ENCODE peak calls at places on chromosomes 16 and 17, in nine cellular contexts. One of them, this sample, is unnamed.

GRCh38 chr17:60154616-60155426 is 5.0 kb downstream of the CA4 start:
- DNase-seq in uterus: peak; percentile 33
- DNase-seq in lung: no peak
- DNase-seq in tibial nerve: peak; percentile 29
- DNase-seq in H1: no peak
- DNase-seq in astrocyte: peak; percentile 78
- DNase-seq in psoas muscle: peak; percentile 45
- DNase-seq in lower lobe of right lung: peak; percentile 37
- DNase-seq in body of pancreas: no peak
- DNase-seq in this sample: no peak

GRCh38 chr16:12652924-12653323 is 150.8 kb downstream of the CPPED1 start:
- DNase-seq in lung: no peak
- DNase-seq in astrocyte: no peak
- DNase-seq in H1: no peak
- DNase-seq in psoas muscle: no peak
- DNase-seq in tibial nerve: no peak
- DNase-seq in lower lobe of right lung: no peak
- DNase-seq in uterus: no peak
- DNase-seq in body of pancreas: no peak
- DNase-seq in this sample: no peak

GRCh38 chr16:71929048-71929447 is 33.7 kb downstream of the IST1 start:
- DNase-seq in uterus: no peak
- DNase-seq in psoas muscle: peak; percentile 25
- DNase-seq in astrocyte: peak; percentile 78
- DNase-seq in lower lobe of right lung: no peak
- DNase-seq in tibial nerve: no peak
- DNase-seq in lung: no peak
- DNase-seq in body of pancreas: no peak
- DNase-seq in H1: no peak
- DNase-seq in this sample: no peak

GRCh38 chr17:43917348-43918025 is 10.2 kb upstream of the MPP2 start:
- DNase-seq in body of pancreas: no peak
- DNase-seq in lung: no peak
- DNase-seq in H1: no peak
- DNase-seq in uterus: peak; percentile 35
- DNase-seq in tibial nerve: no peak
- DNase-seq in psoas muscle: peak; percentile 48
- DNase-seq in astrocyte: no peak
- DNase-seq in lower lobe of right lung: peak; percentile 65
- DNase-seq in this sample: no peak

GRCh38 chr16:66510711-66511614 is 39.0 kb downstream of the TK2 start:
- DNase-seq in lower lobe of right lung: no peak
- DNase-seq in astrocyte: no peak
- DNase-seq in H1: no peak
- DNase-seq in body of pancreas: peak; percentile 87
- DNase-seq in lung: peak; percentile 70
- DNase-seq in uterus: no peak
- DNase-seq in tibial nerve: no peak
- DNase-seq in psoas muscle: no peak
- DNase-seq in this sample: no peak

GRCh38 chr17:1643293-1643998 is 2.1 kb downstream of the SCARF1 start:
- DNase-seq in lower lobe of right lung: peak; percentile 89
- DNase-seq in tibial nerve: no peak
- DNase-seq in body of pancreas: peak; percentile 93
- DNase-seq in lung: peak; percentile 76
- DNase-seq in astrocyte: no peak
- DNase-seq in psoas muscle: peak; percentile 49
- DNase-seq in uterus: no peak
- DNase-seq in H1: no peak
- DNase-seq in this sample: no peak

GRCh38 chr16:29984137-29984763 is 10.6 kb downstream of the TAOK2 start:
- DNase-seq in body of pancreas: no peak
- DNase-seq in astrocyte: no peak
- DNase-seq in lung: peak; percentile 57
- DNase-seq in psoas muscle: no peak
- DNase-seq in lower lobe of right lung: peak; percentile 70
- DNase-seq in uterus: no peak
- DNase-seq in tibial nerve: no peak
- DNase-seq in H1: no peak
- DNase-seq in this sample: peak; percentile 26

GRCh38 chr17:60165976-60166375 is 16.2 kb downstream of the CA4 start:
- DNase-seq in lung: no peak
- DNase-seq in uterus: no peak
- DNase-seq in body of pancreas: no peak
- DNase-seq in astrocyte: no peak
- DNase-seq in H1: no peak
- DNase-seq in tibial nerve: no peak
- DNase-seq in psoas muscle: no peak
- DNase-seq in lower lobe of right lung: no peak
- DNase-seq in this sample: no peak

GRCh38 chr17:68762911-68763310 is 161.7 kb upstream of the FAM20A start:
- DNase-seq in tibial nerve: no peak
- DNase-seq in uterus: no peak
- DNase-seq in lung: no peak
- DNase-seq in H1: no peak
- DNase-seq in lower lobe of right lung: no peak
- DNase-seq in body of pancreas: no peak
- DNase-seq in astrocyte: no peak
- DNase-seq in psoas muscle: no peak
- DNase-seq in this sample: no peak

GRCh38 chr17:68763551-68763950 is 162.4 kb upstream of the FAM20A start:
- DNase-seq in psoas muscle: no peak
- DNase-seq in lung: no peak
- DNase-seq in H1: no peak
- DNase-seq in tibial nerve: no peak
- DNase-seq in uterus: no peak
- DNase-seq in astrocyte: peak; percentile 36
- DNase-seq in lower lobe of right lung: no peak
- DNase-seq in body of pancreas: no peak
- DNase-seq in this sample: no peak

GRCh38 chr17:68759002-68759342 is 157.8 kb upstream of the FAM20A start:
- DNase-seq in tibial nerve: no peak
- DNase-seq in lung: no peak
- DNase-seq in astrocyte: no peak
- DNase-seq in H1: no peak
- DNase-seq in uterus: no peak
- DNase-seq in lower lobe of right lung: no peak
- DNase-seq in body of pancreas: no peak
- DNase-seq in psoas muscle: no peak
- DNase-seq in this sample: no peak

GRCh38 chr17:68759343-68760140 is 158.4 kb upstream of the FAM20A start:
- DNase-seq in tibial nerve: peak; percentile 89
- DNase-seq in lower lobe of right lung: peak; percentile 91
- DNase-seq in lung: peak; percentile 87
- DNase-seq in H1: peak; percentile 84
- DNase-seq in psoas muscle: peak; percentile 86
- DNase-seq in astrocyte: peak; percentile 78
- DNase-seq in uterus: peak; percentile 92
- DNase-seq in body of pancreas: peak; percentile 90
- DNase-seq in this sample: peak; percentile 86

DNA sequence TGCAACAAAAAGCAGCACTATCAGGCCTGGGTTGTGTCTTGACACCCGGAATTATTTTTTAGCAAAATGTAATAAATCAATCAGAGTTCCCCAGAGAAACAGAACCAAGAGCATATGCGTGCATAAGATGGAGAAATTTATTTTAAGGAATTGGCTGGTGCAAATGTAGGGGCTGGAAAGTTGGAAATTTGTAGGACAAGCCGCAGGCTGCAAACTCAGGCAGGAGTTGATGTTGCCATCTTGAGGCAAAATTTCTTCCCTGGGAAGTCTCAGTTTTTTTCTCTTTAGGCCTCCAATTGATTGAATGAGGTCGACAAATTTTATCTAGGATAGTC is 158.9 kb upstream of the FAM20A start:
- DNase-seq in uterus: no peak
- DNase-seq in astrocyte: no peak
- DNase-seq in lung: no peak
- DNase-seq in body of pancreas: no peak
- DNase-seq in H1: no peak
- DNase-seq in tibial nerve: no peak
- DNase-seq in psoas muscle: no peak
- DNase-seq in lower lobe of right lung: no peak
- DNase-seq in this sample: no peak
- H3K4me1 ChIP-seq in uterus: peaks cover 5% of the 10 kb centered on the region
- H3K4me1 ChIP-seq in astrocyte: peaks cover 8% of the 10 kb centered on the region
- H3K4me1 ChIP-seq in lung: peaks cover 3% of the 10 kb centered on the region
- H3K4me1 ChIP-seq in body of pancreas: peaks cover 9% of the 10 kb centered on the region
- H3K4me1 ChIP-seq in H1: peaks cover 7% of the 10 kb centered on the region
- H3K4me1 ChIP-seq in tibial nerve: no peaks in the 10 kb centered on the region
- H3K4me1 ChIP-seq in psoas muscle: no peaks in the 10 kb centered on the region
- H3K4me1 ChIP-seq in lower lobe of right lung: peaks cover 9% of the 10 kb centered on the region
- H3K4me1 ChIP-seq in this sample: peaks cover 6% of the 10 kb centered on the region

GRCh38 chr16:30984669-30985400 is at the start of gene HSD3B7:
- DNase-seq in tibial nerve: peak; percentile 91
- DNase-seq in H1: peak; percentile 74
- DNase-seq in astrocyte: peak; percentile 47
- DNase-seq in lung: peak; percentile 92
- DNase-seq in uterus: peak; percentile 92
- DNase-seq in body of pancreas: peak; percentile 91
- DNase-seq in psoas muscle: peak; percentile 92
- DNase-seq in lower lobe of right lung: peak; percentile 92
- DNase-seq in this sample: no peak

GRCh38 chr16:30986129-30986991 is 1.4 kb downstream of the HSD3B7 start:
- DNase-seq in astrocyte: no peak
- DNase-seq in lung: no peak
- DNase-seq in tibial nerve: no peak
- DNase-seq in body of pancreas: no peak
- DNase-seq in H1: no peak
- DNase-seq in psoas muscle: no peak
- DNase-seq in uterus: no peak
- DNase-seq in lower lobe of right lung: no peak
- DNase-seq in this sample: no peak

GRCh38 chr16:30983898-30984610 is 953 bp upstream of the HSD3B7 start:
- DNase-seq in lower lobe of right lung: no peak
- DNase-seq in body of pancreas: no peak
- DNase-seq in uterus: no peak
- DNase-seq in astrocyte: no peak
- DNase-seq in tibial nerve: no peak
- DNase-seq in H1: no peak
- DNase-seq in psoas muscle: no peak
- DNase-seq in lung: no peak
- DNase-seq in this sample: no peak

GRCh38 chr16:30987581-30988190 is 2.7 kb downstream of the HSD3B7 start:
- DNase-seq in H1: no peak
- DNase-seq in body of pancreas: no peak
- DNase-seq in tibial nerve: no peak
- DNase-seq in astrocyte: no peak
- DNase-seq in uterus: no peak
- DNase-seq in lower lobe of right lung: no peak
- DNase-seq in psoas muscle: no peak
- DNase-seq in lung: no peak
- DNase-seq in this sample: no peak

DNA sequence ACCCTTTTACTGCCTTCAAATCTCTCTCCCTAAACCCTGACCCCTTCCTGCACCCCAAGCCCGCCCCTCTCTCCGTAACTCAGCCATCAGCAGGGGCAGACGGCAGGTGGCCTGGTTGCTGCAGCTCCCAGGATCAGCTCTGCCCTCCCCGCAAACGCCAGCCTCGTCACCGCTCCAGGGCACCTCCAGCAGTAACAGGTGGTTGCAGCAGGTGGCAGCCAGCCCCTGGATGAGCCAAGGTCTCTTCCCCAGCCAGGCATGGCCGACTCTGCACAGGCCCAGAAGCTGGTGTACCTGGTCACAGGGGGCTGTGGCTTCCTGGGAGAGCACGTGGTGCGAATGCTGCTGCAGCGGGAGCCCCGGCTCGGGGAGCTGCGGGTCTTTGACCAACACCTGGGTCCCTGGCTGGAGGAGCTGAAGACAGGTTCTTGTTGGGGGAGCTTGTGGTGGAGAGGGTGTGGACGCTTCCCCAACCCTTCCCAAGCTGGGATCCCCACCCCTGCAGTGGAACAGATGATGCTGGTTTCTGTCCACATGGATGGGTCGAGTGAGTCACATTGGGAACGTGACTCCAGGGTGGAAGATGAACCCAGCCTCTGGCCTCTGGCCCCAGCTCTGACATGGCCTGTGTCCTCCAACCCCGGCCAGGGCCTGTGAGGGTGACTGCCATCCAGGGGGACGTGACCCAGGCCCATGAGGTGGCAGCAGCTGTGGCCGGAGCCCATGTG is 558 bp downstream of the HSD3B7 start:
- DNase-seq in lower lobe of right lung: peak; percentile 75
- DNase-seq in astrocyte: no peak
- DNase-seq in lung: peak; percentile 63
- DNase-seq in psoas muscle: peak; percentile 72
- DNase-seq in uterus: peak; percentile 37
- DNase-seq in body of pancreas: peak; percentile 92
- DNase-seq in H1: no peak
- DNase-seq in tibial nerve: no peak
- DNase-seq in this sample: no peak
- TF ChIP-seq CTCF in lower lobe of right lung: no peak
- TF ChIP-seq CTCF in astrocyte: no peak
- TF ChIP-seq CTCF in lung: no peak
- TF ChIP-seq CTCF in psoas muscle: no peak
- TF ChIP-seq CTCF in uterus: peak; percentile 13
- TF ChIP-seq CTCF in body of pancreas: peak; percentile 79
- TF ChIP-seq CTCF in H1: peak; percentile 56
- TF ChIP-seq CTCF in tibial nerve: no peak
- TF ChIP-seq CTCF in this sample: peak; percentile 63

DNA sequence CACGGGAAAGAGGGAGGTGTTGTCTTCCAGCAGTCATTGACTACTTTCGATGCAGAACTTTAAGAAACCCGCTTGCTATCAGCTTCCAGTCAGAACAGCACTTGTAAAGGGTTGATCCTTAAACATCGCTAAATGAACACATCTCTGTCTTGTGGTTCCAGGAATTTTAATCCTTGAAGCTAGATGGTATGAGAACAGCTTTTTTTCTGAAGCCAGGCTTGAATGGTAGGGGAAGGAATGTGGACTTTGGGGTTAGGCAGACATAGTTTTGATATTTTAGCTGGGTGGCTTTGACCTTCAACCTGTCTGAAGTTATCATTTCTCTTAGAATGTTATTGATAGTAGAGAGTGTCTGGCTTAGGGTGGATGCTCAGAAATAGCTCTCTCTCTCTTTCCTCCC is 81.1 kb downstream of the RGS9 start:
- DNase-seq in tibial nerve: no peak
- DNase-seq in lung: no peak
- DNase-seq in uterus: no peak
- DNase-seq in body of pancreas: no peak
- DNase-seq in psoas muscle: no peak
- DNase-seq in H1: no peak
- DNase-seq in lower lobe of right lung: no peak
- DNase-seq in astrocyte: no peak
- DNase-seq in this sample: no peak
- H3K27me3 ChIP-seq in tibial nerve: no peaks in the 10 kb centered on the region
- H3K27me3 ChIP-seq in lung: no peaks in the 10 kb centered on the region
- H3K27me3 ChIP-seq in uterus: no peaks in the 10 kb centered on the region
- H3K27me3 ChIP-seq in body of pancreas: no peaks in the 10 kb centered on the region
- H3K27me3 ChIP-seq in psoas muscle: no peaks in the 10 kb centered on the region
- H3K27me3 ChIP-seq in H1: no peaks in the 10 kb centered on the region
- H3K27me3 ChIP-seq in lower lobe of right lung: no peaks in the 10 kb centered on the region
- H3K27me3 ChIP-seq in astrocyte: peaks cover 36% of the 10 kb centered on the region
- H3K27me3 ChIP-seq in this sample: peaks cover 6% of the 10 kb centered on the region

GRCh38 chr17:55729484-55729883 is 6.8 kb upstream of the TMEM100 start:
- DNase-seq in body of pancreas: no peak
- DNase-seq in tibial nerve: no peak
- DNase-seq in astrocyte: no peak
- DNase-seq in lower lobe of right lung: no peak
- DNase-seq in uterus: no peak
- DNase-seq in H1: no peak
- DNase-seq in lung: no peak
- DNase-seq in psoas muscle: no peak
- DNase-seq in this sample: no peak

GRCh38 chr17:55734128-55734781 is 11.6 kb upstream of the TMEM100 start:
- DNase-seq in lung: no peak
- DNase-seq in lower lobe of right lung: no peak
- DNase-seq in tibial nerve: no peak
- DNase-seq in body of pancreas: no peak
- DNase-seq in psoas muscle: no peak
- DNase-seq in uterus: no peak
- DNase-seq in astrocyte: peak; percentile 54
- DNase-seq in H1: no peak
- DNase-seq in this sample: no peak

GRCh38 chr17:55730380-55730779 is 7.7 kb upstream of the TMEM100 start:
- DNase-seq in lung: no peak
- DNase-seq in lower lobe of right lung: no peak
- DNase-seq in body of pancreas: no peak
- DNase-seq in H1: no peak
- DNase-seq in uterus: no peak
- DNase-seq in astrocyte: no peak
- DNase-seq in tibial nerve: no peak
- DNase-seq in psoas muscle: no peak
- DNase-seq in this sample: no peak

GRCh38 chr17:55730808-55731207 is 8.1 kb upstream of the TMEM100 start:
- DNase-seq in astrocyte: no peak
- DNase-seq in H1: no peak
- DNase-seq in uterus: no peak
- DNase-seq in tibial nerve: no peak
- DNase-seq in lower lobe of right lung: no peak
- DNase-seq in psoas muscle: no peak
- DNase-seq in lung: no peak
- DNase-seq in body of pancreas: no peak
- DNase-seq in this sample: no peak

DNA sequence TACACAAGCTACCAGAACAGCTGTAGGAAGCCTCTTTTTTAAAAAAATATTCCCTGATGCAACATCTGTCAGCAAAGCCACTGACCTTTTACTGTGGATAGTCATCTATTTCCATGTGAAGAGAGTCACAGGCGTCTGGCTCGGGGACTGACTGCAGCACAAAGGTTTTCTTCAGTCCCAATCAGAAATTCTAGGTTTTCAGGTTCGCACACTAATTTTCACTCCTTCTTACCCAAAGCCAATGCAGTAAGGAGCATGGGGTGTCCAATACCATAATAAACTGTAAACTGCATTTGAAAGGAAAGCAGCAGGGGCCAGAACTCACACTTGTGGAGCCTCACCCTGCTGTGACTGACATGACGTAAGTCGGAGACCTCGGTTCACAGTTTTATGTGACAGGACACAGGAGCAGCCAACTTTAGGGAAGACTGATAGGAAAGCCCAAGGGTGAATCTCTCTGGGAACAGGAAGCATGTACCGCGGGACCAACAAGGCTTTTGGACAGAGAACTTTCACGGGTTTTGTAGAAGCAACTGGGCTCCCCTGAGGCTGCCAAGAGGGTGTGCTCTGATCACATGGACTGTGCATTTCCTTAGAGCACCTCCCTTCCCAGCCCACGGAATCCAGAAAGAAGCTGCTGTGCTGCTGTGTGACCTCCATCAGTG is 9.1 kb upstream of the TMEM100 start:
- DNase-seq in tibial nerve: peak; percentile 54
- DNase-seq in lung: no peak
- DNase-seq in H1: no peak
- DNase-seq in uterus: peak; percentile 61
- DNase-seq in lower lobe of right lung: no peak
- DNase-seq in psoas muscle: peak; percentile 51
- DNase-seq in body of pancreas: peak; percentile 20
- DNase-seq in astrocyte: no peak
- DNase-seq in this sample: no peak
- H3K4me1 ChIP-seq in tibial nerve: no peaks in the 10 kb centered on the region
- H3K4me1 ChIP-seq in lung: peaks cover 2% of the 10 kb centered on the region
- H3K4me1 ChIP-seq in H1: peaks cover 19% of the 10 kb centered on the region
- H3K4me1 ChIP-seq in uterus: no peaks in the 10 kb centered on the region
- H3K4me1 ChIP-seq in lower lobe of right lung: peaks cover 21% of the 10 kb centered on the region
- H3K4me1 ChIP-seq in psoas muscle: peaks cover 33% of the 10 kb centered on the region
- H3K4me1 ChIP-seq in body of pancreas: no peaks in the 10 kb centered on the region
- H3K4me1 ChIP-seq in astrocyte: peaks cover 18% of the 10 kb centered on the region
- H3K4me1 ChIP-seq in this sample: peaks cover 35% of the 10 kb centered on the region